ENCODE peak calls at places on chromosomes 1 and 21, in six cellular contexts. One of them, this sample, is unnamed.
A peak's percentile ranks its signal among the peaks of the same experiment; 100 is the strongest.

GRCh38 chr1:93516164-93516563 is 68.2 kb downstream of the FNBP1L start:
- DNase-seq in neural progenitor cell: no peak
- DNase-seq in IMR-90: no peak
- DNase-seq in PC-3: peak; percentile 64
- DNase-seq in cardiac muscle cell: no peak
- DNase-seq in MM.1S: no peak
- DNase-seq in this sample: no peak

GRCh38 chr1:43452789-43453441 is 816 bp downstream of the HYI start:
- DNase-seq in MM.1S: no peak
- DNase-seq in PC-3: peak; percentile 40
- DNase-seq in cardiac muscle cell: peak; percentile 82
- DNase-seq in neural progenitor cell: peak; percentile 51
- DNase-seq in IMR-90: peak; percentile 68
- DNase-seq in this sample: no peak

GRCh38 chr1:150981177-150981804 is 801 bp upstream of the ANXA9 start:
- DNase-seq in IMR-90: no peak
- DNase-seq in PC-3: peak; percentile 54
- DNase-seq in MM.1S: no peak
- DNase-seq in cardiac muscle cell: no peak
- DNase-seq in neural progenitor cell: peak; percentile 76
- DNase-seq in this sample: no peak

GRCh38 chr1:236689713-236690569 is 3.6 kb downstream of the ACTN2 start:
- DNase-seq in IMR-90: no peak
- DNase-seq in cardiac muscle cell: no peak
- DNase-seq in neural progenitor cell: no peak
- DNase-seq in MM.1S: no peak
- DNase-seq in PC-3: no peak
- DNase-seq in this sample: no peak

GRCh38 chr21:45448810-45449657 is 44.1 kb downstream of the COL18A1 start:
- DNase-seq in MM.1S: no peak
- DNase-seq in cardiac muscle cell: no peak
- DNase-seq in PC-3: no peak
- DNase-seq in IMR-90: no peak
- DNase-seq in neural progenitor cell: no peak
- DNase-seq in this sample: no peak

GRCh38 chr1:232226197-232226681 is 403.7 kb downstream of the SIPA1L2 start:
- DNase-seq in neural progenitor cell: peak; percentile 63
- DNase-seq in PC-3: peak; percentile 97
- DNase-seq in cardiac muscle cell: peak; percentile 64
- DNase-seq in MM.1S: no peak
- DNase-seq in IMR-90: peak; percentile 83
- DNase-seq in this sample: no peak

GRCh38 chr1:230772457-230773395 is 25.5 kb downstream of the CAPN9 start:
- DNase-seq in cardiac muscle cell: peak; percentile 89
- DNase-seq in MM.1S: peak; percentile 15
- DNase-seq in PC-3: peak; percentile 88
- DNase-seq in neural progenitor cell: peak; percentile 42
- DNase-seq in IMR-90: peak; percentile 59
- DNase-seq in this sample: peak; percentile 71

GRCh38 chr21:45818904-45819285 is 162.7 kb upstream of the COL6A1 start:
- DNase-seq in MM.1S: no peak
- DNase-seq in PC-3: peak; percentile 65
- DNase-seq in neural progenitor cell: no peak
- DNase-seq in IMR-90: peak; percentile 84
- DNase-seq in cardiac muscle cell: peak; percentile 73
- DNase-seq in this sample: no peak

GRCh38 chr1:35461966-35462651 is 95.1 kb downstream of the KIAA0319L start:
- DNase-seq in cardiac muscle cell: no peak
- DNase-seq in neural progenitor cell: no peak
- DNase-seq in IMR-90: no peak
- DNase-seq in PC-3: no peak
- DNase-seq in MM.1S: no peak
- DNase-seq in this sample: no peak

GRCh38 chr1:64685247-64685646 is 59.6 kb upstream of the RAVER2 start:
- DNase-seq in MM.1S: no peak
- DNase-seq in PC-3: no peak
- DNase-seq in IMR-90: no peak
- DNase-seq in neural progenitor cell: no peak
- DNase-seq in cardiac muscle cell: no peak
- DNase-seq in this sample: no peak

GRCh38 chr21:31108969-31109368 is 70.7 kb upstream of the KRTAP19-8 start:
- DNase-seq in PC-3: peak; percentile 45
- DNase-seq in MM.1S: peak; percentile 76
- DNase-seq in cardiac muscle cell: peak; percentile 40
- DNase-seq in neural progenitor cell: peak; percentile 13
- DNase-seq in IMR-90: peak; percentile 20
- DNase-seq in this sample: no peak

GRCh38 chr1:176469450-176469985 is 6.5 kb downstream of the PAPPA2 start:
- DNase-seq in neural progenitor cell: no peak
- DNase-seq in PC-3: no peak
- DNase-seq in cardiac muscle cell: no peak
- DNase-seq in MM.1S: no peak
- DNase-seq in IMR-90: peak; percentile 7
- DNase-seq in this sample: no peak

GRCh38 chr1:53319296-53320101 is 8.4 kb downstream of the LRP8 start:
- DNase-seq in neural progenitor cell: no peak
- DNase-seq in cardiac muscle cell: no peak
- DNase-seq in IMR-90: no peak
- DNase-seq in MM.1S: no peak
- DNase-seq in PC-3: no peak
- DNase-seq in this sample: no peak

GRCh38 chr1:235129774-235130570 is 1.3 kb upstream of the TOMM20 start:
- DNase-seq in PC-3: no peak
- DNase-seq in MM.1S: no peak
- DNase-seq in IMR-90: no peak
- DNase-seq in cardiac muscle cell: no peak
- DNase-seq in neural progenitor cell: no peak
- DNase-seq in this sample: no peak

GRCh38 chr1:218939095-218939494 is 234.6 kb upstream of the LYPLAL1 start:
- DNase-seq in cardiac muscle cell: no peak
- DNase-seq in PC-3: peak; percentile 85
- DNase-seq in neural progenitor cell: no peak
- DNase-seq in IMR-90: no peak
- DNase-seq in MM.1S: no peak
- DNase-seq in this sample: no peak

GRCh38 chr1:232622981-232623380 is 7.0 kb downstream of the SIPA1L2 start:
- DNase-seq in IMR-90: no peak
- DNase-seq in MM.1S: no peak
- DNase-seq in cardiac muscle cell: no peak
- DNase-seq in PC-3: no peak
- DNase-seq in neural progenitor cell: peak; percentile 74
- DNase-seq in this sample: no peak

DNA sequence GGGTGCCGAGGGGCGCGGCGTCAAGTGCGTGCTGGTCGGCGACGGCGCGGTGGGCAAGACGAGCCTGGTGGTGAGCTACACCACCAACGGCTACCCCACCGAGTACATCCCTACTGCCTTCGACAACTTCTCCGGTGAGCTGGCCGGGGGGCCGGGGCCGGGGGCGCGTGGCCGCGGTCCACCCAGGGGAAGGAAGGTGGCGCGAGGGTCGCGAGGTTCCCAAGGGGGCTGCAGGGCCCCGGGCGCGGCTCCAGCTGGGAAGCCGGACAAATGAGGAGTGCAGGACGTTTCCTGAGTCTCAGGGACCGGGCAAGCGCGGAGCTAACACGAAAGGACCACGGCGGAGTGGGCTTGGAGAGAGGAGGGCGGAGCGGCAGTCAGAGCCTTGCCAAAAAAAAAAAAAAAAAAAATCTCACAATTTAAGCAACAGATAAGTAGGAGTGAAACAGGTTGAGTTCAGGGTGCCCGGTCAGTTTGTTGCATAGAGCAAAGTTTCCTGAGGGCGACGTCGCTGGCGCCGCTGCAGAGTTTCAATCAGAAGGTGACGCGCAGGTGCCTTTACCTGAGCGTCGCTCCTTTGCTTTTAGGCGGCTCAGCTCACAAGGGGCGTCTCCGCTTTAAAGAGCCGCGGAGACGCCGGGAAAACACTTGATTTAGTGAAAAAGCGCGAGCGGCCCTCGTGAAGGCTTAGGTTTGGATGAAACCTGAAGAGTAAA is 750 bp downstream of the RHOU start:
- DNase-seq in PC-3: peak; percentile 19
- DNase-seq in neural progenitor cell: peak; percentile 58
- DNase-seq in IMR-90: peak; percentile 15
- DNase-seq in MM.1S: peak; percentile 58
- DNase-seq in cardiac muscle cell: peak; percentile 65
- DNase-seq in this sample: no peak
- H3K27ac ChIP-seq in PC-3: no peak overlapping the region
- H3K27ac ChIP-seq in neural progenitor cell: peak overlapping the region; percentile 2
- H3K27ac ChIP-seq in IMR-90: peak overlapping the region; percentile 13
- H3K27ac ChIP-seq in MM.1S: no peak overlapping the region
- H3K27ac ChIP-seq in cardiac muscle cell: no peak overlapping the region
- H3K27ac ChIP-seq in this sample: peak overlapping the region; percentile 96

GRCh38 chr1:33082575-33083112 is 1.7 kb downstream of the AZIN2 start:
- DNase-seq in neural progenitor cell: no peak
- DNase-seq in IMR-90: peak; percentile 39
- DNase-seq in cardiac muscle cell: no peak
- DNase-seq in MM.1S: no peak
- DNase-seq in PC-3: no peak
- DNase-seq in this sample: no peak

GRCh38 chr1:33078030-33078591 is 2.8 kb upstream of the AZIN2 start:
- DNase-seq in IMR-90: no peak
- DNase-seq in neural progenitor cell: no peak
- DNase-seq in PC-3: no peak
- DNase-seq in cardiac muscle cell: no peak
- DNase-seq in MM.1S: no peak
- DNase-seq in this sample: no peak

GRCh38 chr1:33081554-33082305 is 777 bp downstream of the AZIN2 start:
- DNase-seq in PC-3: no peak
- DNase-seq in cardiac muscle cell: no peak
- DNase-seq in MM.1S: no peak
- DNase-seq in IMR-90: no peak
- DNase-seq in neural progenitor cell: peak; percentile 57
- DNase-seq in this sample: no peak

GRCh38 chr1:33080885-33081553 is at the start of gene AZIN2:
- DNase-seq in PC-3: peak; percentile 96
- DNase-seq in neural progenitor cell: peak; percentile 98
- DNase-seq in cardiac muscle cell: peak; percentile 96
- DNase-seq in MM.1S: peak; percentile 96
- DNase-seq in IMR-90: peak; percentile 92
- DNase-seq in this sample: peak; percentile 99

DNA sequence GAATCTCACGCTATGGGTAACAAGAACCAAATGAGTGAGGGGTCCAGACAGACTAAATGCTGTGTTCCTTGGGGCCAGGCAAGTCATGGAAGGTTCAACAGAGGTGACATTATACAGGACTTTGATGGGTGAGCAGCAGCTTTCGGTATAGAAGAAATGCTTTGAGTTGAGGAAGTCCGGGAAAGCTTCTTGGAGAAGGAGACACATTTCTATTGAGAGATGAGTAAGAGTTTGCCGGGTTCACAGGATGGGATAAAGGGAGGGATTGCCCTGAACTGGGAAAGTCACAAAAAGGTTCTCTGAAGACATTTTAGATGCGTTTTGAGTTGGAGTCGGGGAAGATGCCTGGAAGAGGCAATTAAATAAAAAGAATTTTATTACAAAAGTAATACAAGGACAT is 580 bp upstream of the AZIN2 start:
- DNase-seq in PC-3: no peak
- DNase-seq in MM.1S: no peak
- DNase-seq in cardiac muscle cell: no peak
- DNase-seq in neural progenitor cell: no peak
- DNase-seq in IMR-90: no peak
- DNase-seq in this sample: no peak
- H3K27ac ChIP-seq in PC-3: no peak overlapping the region
- H3K27ac ChIP-seq in MM.1S: no peak overlapping the region
- H3K27ac ChIP-seq in cardiac muscle cell: no peak overlapping the region
- H3K27ac ChIP-seq in neural progenitor cell: no peak overlapping the region
- H3K27ac ChIP-seq in IMR-90: no peak overlapping the region
- H3K27ac ChIP-seq in this sample: peak overlapping the region; percentile 71

GRCh38 chr1:68181165-68181556 is 51.2 kb downstream of the WLS start:
- DNase-seq in IMR-90: no peak
- DNase-seq in PC-3: no peak
- DNase-seq in cardiac muscle cell: no peak
- DNase-seq in MM.1S: peak; percentile 40
- DNase-seq in neural progenitor cell: no peak
- DNase-seq in this sample: no peak

GRCh38 chr1:68175621-68176398 is 56.5 kb downstream of the WLS start:
- DNase-seq in IMR-90: peak; percentile 32
- DNase-seq in cardiac muscle cell: peak; percentile 66
- DNase-seq in PC-3: peak; percentile 45
- DNase-seq in MM.1S: no peak
- DNase-seq in neural progenitor cell: no peak
- DNase-seq in this sample: no peak

GRCh38 chr1:68174173-68175113 is 57.9 kb downstream of the WLS start:
- DNase-seq in neural progenitor cell: peak; percentile 79
- DNase-seq in IMR-90: peak; percentile 98
- DNase-seq in PC-3: peak; percentile 85
- DNase-seq in cardiac muscle cell: peak; percentile 96
- DNase-seq in MM.1S: no peak
- DNase-seq in this sample: no peak

GRCh38 chr1:68180441-68181164 is 51.7 kb downstream of the WLS start:
- DNase-seq in PC-3: no peak
- DNase-seq in MM.1S: no peak
- DNase-seq in IMR-90: no peak
- DNase-seq in cardiac muscle cell: no peak
- DNase-seq in neural progenitor cell: no peak
- DNase-seq in this sample: no peak

DNA sequence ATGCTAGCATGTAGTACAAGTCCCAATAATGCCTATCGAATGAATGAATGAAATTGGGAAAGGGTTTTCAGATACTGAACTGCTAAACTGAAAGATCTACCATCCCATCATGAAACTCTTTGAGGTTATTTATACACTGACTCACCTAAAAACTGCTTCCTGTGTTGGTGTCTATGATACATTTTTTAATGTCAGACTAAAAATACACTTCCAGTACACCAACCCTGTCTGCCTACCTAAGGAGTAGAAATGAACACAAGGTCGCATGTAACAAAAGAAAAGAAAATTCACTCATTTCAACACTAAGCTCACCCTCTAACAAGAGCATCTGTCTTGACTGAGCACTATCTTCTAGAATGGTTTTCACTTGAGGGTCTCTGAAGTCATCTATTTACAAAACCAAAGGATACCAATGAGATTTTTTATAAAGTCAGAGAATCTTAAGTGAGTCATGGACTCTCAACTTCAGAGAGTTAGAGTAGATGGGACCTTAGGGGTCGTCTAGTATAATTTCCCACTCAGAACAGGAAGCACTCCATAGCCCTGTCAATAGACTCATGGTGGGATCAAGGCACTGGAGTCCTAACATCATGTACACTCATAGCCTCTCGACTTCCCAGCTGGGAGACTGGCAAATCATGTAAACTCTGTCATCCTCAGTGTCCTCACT is 53.4 kb downstream of the WLS start:
- DNase-seq in neural progenitor cell: no peak
- DNase-seq in PC-3: peak; percentile 72
- DNase-seq in cardiac muscle cell: peak; percentile 14
- DNase-seq in MM.1S: peak; percentile 81
- DNase-seq in IMR-90: peak; percentile 68
- DNase-seq in this sample: no peak
- H3K27ac ChIP-seq in neural progenitor cell: no peak overlapping the region
- H3K27ac ChIP-seq in PC-3: peak overlapping the region; percentile 79
- H3K27ac ChIP-seq in cardiac muscle cell: no peak overlapping the region
- H3K27ac ChIP-seq in MM.1S: peak overlapping the region; percentile 93
- H3K27ac ChIP-seq in IMR-90: no peak overlapping the region
- H3K27ac ChIP-seq in this sample: no peak overlapping the region

DNA sequence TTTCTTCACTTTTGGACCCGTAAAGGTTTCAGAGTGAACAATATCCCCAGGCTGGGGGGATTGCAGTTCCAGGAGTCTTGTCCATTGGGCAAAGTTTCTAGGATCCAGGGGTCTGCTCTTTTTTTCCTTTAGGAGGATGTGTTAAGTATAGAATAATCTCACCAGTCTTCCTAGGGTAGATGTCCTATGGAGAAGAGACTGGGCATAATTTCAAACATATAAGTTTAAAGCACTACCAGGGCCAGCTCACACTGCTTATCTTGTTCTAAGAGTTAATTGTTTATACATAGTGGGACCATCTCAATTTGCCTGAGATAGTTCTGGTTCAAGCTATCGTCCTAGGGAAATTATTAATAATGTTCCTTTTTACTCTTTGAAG is 1.2 kb downstream of the CHI3L2 start:
- DNase-seq in MM.1S: no peak
- DNase-seq in IMR-90: peak; percentile 4
- DNase-seq in PC-3: no peak
- DNase-seq in cardiac muscle cell: no peak
- DNase-seq in neural progenitor cell: no peak
- DNase-seq in this sample: no peak
- H3K27ac ChIP-seq in MM.1S: no peak overlapping the region
- H3K27ac ChIP-seq in IMR-90: peak overlapping the region; percentile 51
- H3K27ac ChIP-seq in PC-3: peak overlapping the region; percentile 89
- H3K27ac ChIP-seq in cardiac muscle cell: no peak overlapping the region
- H3K27ac ChIP-seq in neural progenitor cell: no peak overlapping the region
- H3K27ac ChIP-seq in this sample: peak overlapping the region; percentile 30